ENCODE peak calls at places on chromosomes 12 and 14, in four cellular contexts. X is OCI-LY7, E is PC-3, U is neural progenitor cell. Y is an unnamed sample.

GRCh38 chr12:56995201-56995929 is 11.0 kb downstream of the ZBTB39 start:
- DNase-seq in X (no peak), E (no peak), U (no peak), Y (no peak)

GRCh38 chr14:37081220-37081619 is 91.2 kb downstream of the SLC25A21 start:
- DNase-seq in X (no peak), E (peak), U (no peak), Y (no peak)

GRCh38 chr12:75558262-75558661 is 46.9 kb upstream of the KRR1 start:
- DNase-seq in X (no peak), E (no peak), U (peak), Y (no peak)

GRCh38 chr14:76644875-76645518 is 116.3 kb upstream of the VASH1 start:
- DNase-seq in X (peak), E (peak), U (peak), Y (peak)

GRCh38 chr12:117189725-117190209 is 503 bp downstream of the FBXO21 start:
- DNase-seq in X (peak), E (peak), U (peak), Y (peak)

GRCh38 chr14:57087841-57088240 is 180.9 kb downstream of the EXOC5 start:
- DNase-seq in X (no peak), E (no peak), U (no peak), Y (no peak)

GRCh38 chr12:92075425-92075891 is 70.2 kb downstream of the BTG1 start:
- DNase-seq in X (no peak), E (no peak), U (peak), Y (no peak)

GRCh38 chr14:49959822-49960408 is 67.0 kb downstream of the ARF6 start:
- DNase-seq in X (peak), E (no peak), U (no peak), Y (no peak)

GRCh38 chr14:63922696-63923421 is 70.1 kb downstream of the SYNE2 start:
- DNase-seq in X (no peak), E (peak), U (no peak), Y (peak)

GRCh38 chr14:70648374-70648773 is 6.7 kb downstream of the TTC9 start:
- DNase-seq in X (no peak), E (no peak), U (no peak), Y (no peak)

GRCh38 chr12:91273542-91273941 is 90.9 kb upstream of the DCN start:
- DNase-seq in X (no peak), E (no peak), U (no peak), Y (no peak)

GRCh38 chr14:94346841-94347240 is 23.7 kb upstream of the SERPINA6 start:
- DNase-seq in X (no peak), E (no peak), U (no peak), Y (no peak)

GRCh38 chr12:3107954-3108353 is 30.8 kb downstream of the TSPAN9 start:
- DNase-seq in X (no peak), E (peak), U (no peak), Y (no peak)

GRCh38 chr14:71143391-71144290 is 236.4 kb downstream of the PCNX1 start:
- DNase-seq in X (no peak), E (peak), U (no peak), Y (peak)

GRCh38 chr12:86134571-86134970 is 121.6 kb downstream of the MGAT4C start:
- DNase-seq in X (no peak), E (peak), U (no peak), Y (no peak)

GRCh38 chr14:95389471-95390011 is 69.8 kb upstream of the CLMN start:
- DNase-seq in X (no peak), E (no peak), U (no peak), Y (no peak)

GRCh38 chr14:101017209-101017608 is 113.7 kb upstream of the RTL1 start:
- DNase-seq in X (no peak), E (no peak), U (no peak), Y (no peak)

GRCh38 chr14:23042162-23042965 is at the start of gene PSMB11:
- DNase-seq in X (no peak), E (no peak), U (no peak), Y (no peak)

GRCh38 chr12:26298785-26299621 is 103.6 kb downstream of the SSPN start:
- DNase-seq in X (peak), E (peak), U (no peak), Y (peak)

GRCh38 chr14:39339003-39339402 is 93.2 kb downstream of the FBXO33 start:
- DNase-seq in X (no peak), E (no peak), U (peak), Y (peak)

GRCh38 chr12:80469681-80470080 is 25.6 kb downstream of the PTPRQ start:
- DNase-seq in X (no peak), E (no peak), U (no peak), Y (no peak)

GRCh38 chr14:33386771-33387170 is 448.1 kb downstream of the NPAS3 start:
- DNase-seq in X (no peak), E (no peak), U (no peak), Y (no peak)

GRCh38 chr12:52655720-52656124 is 3.7 kb upstream of the KRT2 start:
- DNase-seq in X (no peak), E (peak), U (no peak), Y (no peak)

GRCh38 chr14:93953739-93954515 is 22.4 kb downstream of the ASB2 start:
- DNase-seq in X (no peak), E (no peak), U (no peak), Y (no peak)

GRCh38 chr14:20332946-20333782 is at the start of gene CCNB1IP1:
- DNase-seq in X (peak), E (peak), U (peak), Y (peak)

GRCh38 chr12:2451025-2451424 is 343.7 kb upstream of the FKBP4 start:
- DNase-seq in X (no peak), E (no peak), U (no peak), Y (no peak)

GRCh38 chr12:116346751-116347150 is 69.3 kb upstream of the MED13L start:
- DNase-seq in X (no peak), E (peak), U (no peak), Y (peak)

GRCh38 chr12:48980389-48980952 is 2.3 kb downstream of the WNT1 start:
- DNase-seq in X (no peak), E (peak), U (peak), Y (peak)

GRCh38 chr14:69505338-69506240 is 21.1 kb downstream of the PLEKHD1 start:
- DNase-seq in X (no peak), E (no peak), U (no peak), Y (no peak)

DNA sequence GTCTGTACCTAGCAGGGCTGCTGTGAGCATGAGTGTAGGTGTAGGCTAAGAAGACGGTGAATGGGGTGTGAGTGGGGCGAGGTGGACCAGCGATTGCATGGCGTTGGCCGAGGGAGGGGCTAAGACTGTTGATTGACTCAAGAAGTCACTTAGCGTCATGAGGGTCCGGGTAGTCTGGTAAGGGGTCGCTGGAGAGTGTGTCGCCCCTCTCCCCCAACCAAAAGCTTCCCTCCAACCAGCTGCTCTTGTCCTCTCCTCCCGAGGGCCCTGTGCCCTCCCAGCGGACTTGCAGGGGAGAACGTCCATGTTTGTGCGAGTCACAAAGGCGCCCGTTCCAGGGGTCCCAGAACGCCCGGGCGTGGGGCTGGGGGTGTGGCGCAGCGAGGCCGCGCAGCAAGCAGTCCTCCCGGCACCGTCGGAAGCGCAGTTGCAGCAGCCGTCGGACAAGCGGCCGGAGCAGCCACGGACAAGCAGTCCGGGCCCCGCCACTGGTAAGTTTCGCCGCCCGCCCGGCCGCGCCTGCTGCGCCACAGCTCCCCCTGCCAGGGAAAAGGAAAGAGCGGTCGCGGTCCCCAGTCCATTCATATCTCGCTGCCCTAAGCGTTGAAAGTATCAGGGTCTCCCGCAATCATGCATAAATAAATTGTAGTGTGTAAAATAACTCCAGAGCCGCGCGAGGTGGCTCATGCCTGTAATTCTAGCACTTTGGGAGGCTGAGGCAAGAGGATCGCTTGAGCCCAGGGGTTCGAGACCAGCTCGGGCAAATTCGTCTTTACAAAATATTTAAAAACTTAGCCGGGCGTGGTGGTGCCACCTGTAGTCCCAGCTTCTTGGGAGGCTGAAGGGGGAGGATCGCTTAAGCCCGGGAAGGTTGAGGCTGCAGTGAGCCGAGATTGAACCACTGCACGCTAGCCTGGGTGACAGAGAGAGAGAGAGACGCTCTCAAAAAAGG is at the start of gene CCDC63:
- DNase-seq in X (no peak), E (peak), U (peak), Y (peak)
- TF ChIP-seq CTCF in X (no peak), E (peak), U (peak), Y (peak)

DNA sequence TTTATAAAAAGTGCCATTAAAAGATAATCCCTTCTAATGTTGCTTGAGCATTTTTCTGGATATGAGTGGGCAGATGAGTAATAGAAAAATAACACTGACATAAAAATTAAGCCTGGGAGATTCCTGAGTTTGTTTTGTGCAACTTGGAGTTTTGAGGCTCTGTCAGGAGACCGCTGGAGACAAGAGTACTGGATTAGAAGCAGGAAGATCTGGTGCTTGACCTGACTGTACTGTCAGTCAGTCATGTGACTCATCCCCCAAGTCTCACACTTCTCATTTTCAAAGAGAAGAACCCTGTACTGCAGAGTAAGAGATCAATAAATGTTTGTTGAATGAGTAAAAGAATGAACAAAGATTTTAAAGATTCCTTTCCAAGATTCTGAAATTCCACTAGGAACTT is 29.4 kb downstream of the ANO4 start:
- DNase-seq in X (no peak), E (peak), U (no peak), Y (no peak)
- TF ChIP-seq EZH2phosphoT487 in X (no peak), E (no peak), U (no peak), Y (no peak)

DNA sequence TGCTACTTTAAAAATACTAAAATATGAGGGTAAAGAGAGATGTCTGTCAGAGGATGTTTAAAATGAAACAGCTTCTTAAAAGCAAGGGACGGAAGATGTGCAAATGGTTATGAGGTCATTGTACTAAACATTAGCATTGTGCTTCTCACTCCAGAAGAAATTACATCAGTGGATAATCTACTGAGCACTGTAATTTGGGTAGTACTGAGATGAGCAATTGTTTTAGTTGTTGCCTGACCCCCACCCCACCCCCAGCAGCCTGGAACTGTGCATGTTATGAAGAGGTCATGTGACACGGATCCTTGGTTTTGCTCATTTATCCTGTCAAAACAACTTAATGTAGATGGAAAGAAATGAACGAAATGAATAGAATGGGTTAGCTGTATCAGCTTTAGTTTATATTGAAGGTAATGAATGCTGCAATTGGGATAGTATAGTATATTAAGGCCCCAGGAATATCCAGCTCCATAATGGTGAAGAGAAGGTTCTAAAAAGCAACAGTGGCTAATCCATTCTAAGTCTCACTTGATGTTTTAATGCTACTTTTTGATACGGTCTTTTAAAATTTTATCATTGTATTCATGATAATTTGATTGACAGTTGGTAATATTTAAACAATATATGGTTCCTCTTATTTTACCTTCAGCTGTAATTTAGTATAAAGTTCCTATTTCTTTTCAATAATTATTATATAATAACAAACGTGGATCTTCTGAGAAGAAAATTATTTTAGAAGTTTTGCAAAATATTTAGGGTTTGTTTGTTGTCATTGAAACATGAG is 58.4 kb downstream of the WNK1 start:
- DNase-seq in X (no peak), E (no peak), U (no peak), Y (no peak)
- TF ChIP-seq CTCF in X (no peak), E (no peak), U (no peak), Y (no peak)

GRCh38 chr14:99518441-99519346 is 37.5 kb downstream of the CCNK start:
- DNase-seq in X (peak), E (peak), U (peak), Y (peak)

GRCh38 chr14:99519347-99519881 is 38.2 kb downstream of the CCNK start:
- DNase-seq in X (no peak), E (no peak), U (no peak), Y (no peak)

GRCh38 chr14:99521176-99522024 is 40.2 kb downstream of the CCNK start:
- DNase-seq in X (no peak), E (no peak), U (no peak), Y (no peak)

GRCh38 chr14:99520571-99521081 is 39.4 kb downstream of the CCNK start:
- DNase-seq in X (no peak), E (no peak), U (no peak), Y (no peak)

DNA sequence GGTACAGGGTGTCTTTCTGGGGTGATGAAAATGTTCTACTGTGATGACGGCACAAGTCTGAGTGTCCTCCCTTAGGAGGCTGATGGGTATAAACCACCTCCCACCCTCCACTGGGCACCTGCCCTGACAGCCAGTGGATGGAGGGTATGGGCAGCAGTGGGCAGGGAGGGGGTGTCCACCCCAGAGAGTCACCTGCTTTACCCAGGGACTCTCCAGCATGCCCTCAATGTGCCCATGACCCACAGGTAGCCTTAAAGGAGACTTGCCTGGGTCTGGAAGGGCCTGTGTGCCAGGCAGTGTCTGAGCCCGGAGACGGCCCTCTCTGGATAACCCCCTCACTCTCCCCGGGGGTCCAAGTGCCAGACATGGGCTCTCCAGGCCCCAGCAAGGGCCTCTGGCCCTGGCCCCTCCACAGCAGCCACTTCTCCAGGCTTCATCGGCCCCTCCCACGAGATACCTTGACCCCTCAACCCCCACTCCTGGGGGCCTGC is 38.8 kb downstream of the CCNK start:
- DNase-seq in X (no peak), E (no peak), U (no peak), Y (no peak)
- TF ChIP-seq EZH2phosphoT487 in X (no peak), E (no peak), U (no peak), Y (no peak)

DNA sequence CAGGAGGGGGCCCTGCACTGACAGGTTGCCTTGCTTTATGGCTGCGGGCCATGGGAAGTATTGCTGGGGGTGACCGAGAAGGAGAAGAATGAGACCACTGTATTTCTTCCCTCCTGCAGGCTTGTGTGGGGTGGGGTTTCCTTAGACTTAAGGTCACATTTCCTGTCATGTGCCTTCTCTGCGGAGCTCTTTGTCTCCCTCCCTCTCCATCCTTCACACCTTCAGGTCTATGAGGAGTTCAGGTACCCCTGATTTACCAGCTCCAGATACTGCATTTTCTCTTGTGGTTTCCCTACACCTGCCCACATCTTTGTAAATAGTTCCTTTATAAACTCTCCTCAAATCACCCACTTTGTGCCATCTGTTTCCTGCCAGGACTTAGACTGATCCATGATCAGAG is 3.6 kb downstream of the FNTB start:
- DNase-seq in X (no peak), E (no peak), U (no peak), Y (no peak)
- TF ChIP-seq CTCF in X (no peak), E (no peak), U (no peak), Y (no peak)